ENCODE peak calls at places on chromosome 2, in five cellular contexts. P is heart right ventricle, D is mammary epithelial cell, K is uterus, F is tibial artery. W is an unnamed sample. For H3K36me3, the result is how much of the 10 kb centered on the place peaks cover.

GRCh38 chr2:88055049-88055435 is 541 bp downstream of the KRCC1 start:
- DNase-seq in K (no peak), F (no peak), P (no peak), D (no peak), W (peak)

GRCh38 chr2:239363946-239364637 is 36.7 kb downstream of the HDAC4 start:
- DNase-seq in P (no peak), F (no peak), D (no peak), K (no peak), W (no peak)

GRCh38 chr2:30639836-30640235 is 167.4 kb downstream of the CAPN13 start:
- DNase-seq in D (no peak), P (no peak), K (no peak), F (no peak), W (no peak)

GRCh38 chr2:160498147-160498546 is 4.5 kb upstream of the RBMS1 start:
- DNase-seq in D (no peak), F (no peak), P (no peak), K (no peak), W (no peak)

GRCh38 chr2:210421916-210422315 is 54.6 kb downstream of the LANCL1 start:
- DNase-seq in F (no peak), D (peak), K (no peak), P (no peak), W (no peak)

GRCh38 chr2:222440670-222441422 is 16.5 kb downstream of the SGPP2 start:
- DNase-seq in P (no peak), F (no peak), K (no peak), D (peak), W (no peak)

GRCh38 chr2:71901466-71901865 is 246.2 kb downstream of the CYP26B1 start:
- DNase-seq in K (no peak), P (no peak), F (no peak), D (no peak), W (no peak)

GRCh38 chr2:115297056-115297455 is 854.6 kb downstream of the DPP10 start:
- DNase-seq in P (no peak), F (no peak), K (no peak), D (no peak), W (no peak)

GRCh38 chr2:224931956-224932355 is 110.3 kb downstream of the DOCK10 start:
- DNase-seq in P (no peak), D (no peak), F (no peak), K (no peak), W (no peak)

GRCh38 chr2:235087812-235088607 is 136.2 kb downstream of the SH3BP4 start:
- DNase-seq in P (peak), F (no peak), D (no peak), K (peak), W (no peak)

GRCh38 chr2:158006961-158007664 is 94.6 kb upstream of the UPP2 start:
- DNase-seq in P (no peak), F (no peak), K (no peak), D (no peak), W (peak)

GRCh38 chr2:100889286-100889685 is 69.3 kb downstream of the NPAS2 start:
- DNase-seq in F (no peak), K (no peak), D (no peak), P (no peak), W (no peak)

DNA sequence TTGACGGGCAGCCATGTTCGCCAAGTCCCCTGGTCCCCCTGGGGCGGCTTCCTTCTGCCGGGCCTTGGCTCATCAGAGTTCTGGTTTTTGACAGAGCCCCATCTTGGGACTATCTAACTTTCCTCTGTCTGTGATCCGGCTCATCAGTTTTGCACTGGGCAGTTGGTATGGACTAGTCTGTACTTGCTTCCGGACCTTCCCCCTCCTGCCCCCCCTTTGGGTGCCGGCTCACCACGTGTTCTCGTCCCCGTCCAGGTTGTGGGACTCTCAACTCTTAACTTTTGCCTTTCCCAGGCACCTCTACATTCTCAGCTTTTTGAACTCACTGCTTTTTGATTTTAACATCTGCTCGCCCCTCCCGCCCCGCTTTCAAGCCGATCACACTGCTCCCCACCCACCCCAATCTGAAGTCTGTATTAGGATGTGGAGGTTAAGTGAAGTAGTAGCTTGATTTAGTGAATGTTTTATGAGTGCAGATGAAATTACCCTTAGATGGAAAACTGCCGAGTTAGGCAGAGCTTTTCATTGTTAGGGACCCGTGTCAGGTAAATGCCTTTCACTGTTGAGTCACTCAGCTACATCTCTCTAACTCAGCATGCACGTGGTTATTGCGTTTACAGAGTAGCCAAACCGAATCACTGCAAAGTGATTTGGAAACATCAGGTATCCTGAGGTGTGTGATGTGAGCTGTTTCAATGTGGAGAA is 874 bp downstream of the WDR43 start:
- DNase-seq in K (peak), P (peak), D (peak), F (peak), W (no peak)
- H3K36me3 ChIP-seq in K (under half), P (under half), D (under half), F (under half), W (under half)

GRCh38 chr2:69202323-69202722 is 184.7 kb downstream of the GFPT1 start:
- DNase-seq in F (no peak), D (no peak), P (no peak), K (peak), W (no peak)
- H3K27ac ChIP-seq in F (peak), D (no peak), P (no peak), K (peak), W (no peak)

GRCh38 chr2:105644174-105644980 is 100.3 kb upstream of the NCK2 start:
- DNase-seq in F (no peak), P (no peak), K (no peak), D (no peak), W (no peak)
- H3K4me3 ChIP-seq in F (no peak), P (peak), K (peak), D (no peak), W (no peak)

GRCh38 chr2:55885944-55886281 is 37.7 kb downstream of the EFEMP1 start:
- DNase-seq in P (no peak), F (no peak), K (no peak), D (no peak), W (no peak)

GRCh38 chr2:55883829-55884228 is 39.8 kb downstream of the EFEMP1 start:
- DNase-seq in F (no peak), K (no peak), D (no peak), P (no peak), W (no peak)

GRCh38 chr2:55880416-55881143 is 43.0 kb downstream of the EFEMP1 start:
- DNase-seq in F (no peak), P (no peak), D (no peak), K (no peak), W (no peak)

GRCh38 chr2:55885129-55885943 is 38.2 kb downstream of the EFEMP1 start:
- DNase-seq in P (peak), F (no peak), K (peak), D (peak), W (no peak)

GRCh38 chr2:55883339-55883738 is 40.2 kb downstream of the EFEMP1 start:
- DNase-seq in P (peak), K (peak), D (no peak), F (peak), W (no peak)
- H3K36me3 ChIP-seq in P (under half), K (under half), D (under half), F (under half), W (under half)

DNA sequence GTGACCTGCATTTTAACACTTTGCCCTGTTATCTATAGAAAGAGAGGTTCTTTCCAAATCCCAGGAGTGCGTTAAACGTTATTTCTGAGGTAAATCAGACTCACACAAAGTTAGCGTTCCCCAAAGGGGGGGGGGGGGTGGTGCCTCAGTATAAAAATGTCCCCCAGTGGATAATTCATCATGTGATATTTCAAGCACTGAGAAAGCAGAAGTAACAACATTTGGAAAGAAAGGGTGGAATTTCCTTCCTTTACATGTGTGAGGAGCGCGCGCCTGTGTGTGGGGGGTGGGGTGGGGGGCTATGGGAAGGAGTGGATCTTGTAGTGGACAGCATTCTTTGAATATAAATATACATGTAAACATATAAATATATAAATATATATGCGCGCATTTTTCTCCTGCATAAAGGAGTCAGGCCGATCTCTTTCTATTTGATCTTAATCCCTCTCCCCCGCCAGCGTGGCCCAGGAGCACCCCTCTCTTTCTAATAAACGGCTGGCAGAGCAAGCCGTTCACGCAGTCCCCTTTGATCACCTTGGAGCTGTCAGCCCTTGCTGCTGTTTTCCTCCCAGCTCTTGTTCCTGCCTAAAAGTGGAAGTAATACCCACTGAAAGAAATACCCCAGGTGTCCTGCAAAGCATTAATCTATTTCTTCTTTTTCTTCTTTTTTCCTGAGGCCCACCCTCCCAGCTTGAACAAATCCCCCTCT is 631.0 kb downstream of the NYAP2 start:
- DNase-seq in P (no peak), F (no peak), K (no peak), D (no peak), W (no peak)
- H3K27ac ChIP-seq in P (peak), F (peak), K (peak), D (peak), W (no peak)

DNA sequence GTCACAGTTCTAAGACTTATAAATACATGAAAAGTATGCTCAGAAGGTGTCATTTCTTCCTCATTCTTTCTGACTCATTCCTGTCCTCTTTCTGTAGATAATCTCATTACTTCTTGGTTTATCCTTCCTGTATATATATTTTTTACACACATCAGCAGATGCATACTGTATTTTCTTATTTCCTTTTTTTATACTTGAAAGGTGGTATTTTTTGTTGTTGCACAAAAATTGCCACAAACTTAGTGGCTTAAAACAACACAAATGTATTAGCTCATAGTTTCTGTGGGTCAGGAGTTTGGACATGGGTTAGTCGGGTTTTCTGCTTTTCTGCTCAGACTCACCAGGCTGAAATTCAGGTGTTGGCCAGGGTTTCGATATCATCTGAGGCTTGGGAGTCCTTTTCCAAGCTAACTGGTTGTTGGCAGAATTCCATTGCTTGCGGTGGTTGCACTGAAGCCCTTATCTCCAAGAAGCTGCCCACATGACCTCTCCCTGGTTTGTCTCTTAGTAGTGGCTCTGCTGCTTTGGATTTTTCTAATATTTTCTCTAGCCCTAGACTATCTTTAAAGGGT is 162.6 kb downstream of the FMNL2 start:
- DNase-seq in F (no peak), D (peak), K (no peak), P (peak), W (no peak)
- H3K4me3 ChIP-seq in F (no peak), D (no peak), K (no peak), P (no peak), W (no peak)

W was measured in naive thymus-derived CD4-positive, alpha-beta T cell.